ENCODE peak calls at places on chromosomes 1 and 21, in six cellular contexts. One of them, this sample, is unnamed.

GRCh38 chr1:206901944-206902343 is 4.7 kb downstream of the IL24 start:
- DNase-seq in NCI-H446: no peak
- DNase-seq in hypothalamus: no peak
- DNase-seq in hippocampal formation: no peak
- DNase-seq in DMS 273 treated with DMSO at 0.1 percent for 48 hours: no peak
- DNase-seq in NCI-H774: no peak
- DNase-seq in this sample: no peak

GRCh38 chr1:151156515-151156819 is at the start of gene TNFAIP8L2:
- DNase-seq in NCI-H446: no peak
- DNase-seq in hypothalamus: no peak
- DNase-seq in hippocampal formation: peak; percentile 17
- DNase-seq in DMS 273 treated with DMSO at 0.1 percent for 48 hours: no peak
- DNase-seq in NCI-H774: no peak
- DNase-seq in this sample: no peak

GRCh38 chr1:165073402-165074007 is 283.0 kb downstream of the LMX1A start:
- DNase-seq in NCI-H446: peak; percentile 37
- DNase-seq in hypothalamus: no peak
- DNase-seq in hippocampal formation: no peak
- DNase-seq in DMS 273 treated with DMSO at 0.1 percent for 48 hours: no peak
- DNase-seq in NCI-H774: peak; percentile 48
- DNase-seq in this sample: peak; percentile 21

GRCh38 chr1:153343040-153343681 is 5.5 kb downstream of the PGLYRP4 start:
- DNase-seq in NCI-H446: no peak
- DNase-seq in hypothalamus: no peak
- DNase-seq in hippocampal formation: no peak
- DNase-seq in DMS 273 treated with DMSO at 0.1 percent for 48 hours: no peak
- DNase-seq in NCI-H774: no peak
- DNase-seq in this sample: no peak

GRCh38 chr1:55420866-55421265 is 205.7 kb upstream of the USP24 start:
- DNase-seq in NCI-H446: no peak
- DNase-seq in hypothalamus: no peak
- DNase-seq in hippocampal formation: no peak
- DNase-seq in DMS 273 treated with DMSO at 0.1 percent for 48 hours: no peak
- DNase-seq in NCI-H774: no peak
- DNase-seq in this sample: no peak

GRCh38 chr1:16625497-16626408 is 12.4 kb upstream of the NBPF1 start:
- DNase-seq in NCI-H446: no peak
- DNase-seq in hypothalamus: no peak
- DNase-seq in hippocampal formation: no peak
- DNase-seq in DMS 273 treated with DMSO at 0.1 percent for 48 hours: no peak
- DNase-seq in NCI-H774: no peak
- DNase-seq in this sample: no peak

GRCh38 chr1:77605246-77606026 is 77.0 kb downstream of the ZZZ3 start:
- DNase-seq in NCI-H446: no peak
- DNase-seq in hypothalamus: no peak
- DNase-seq in hippocampal formation: peak; percentile 47
- DNase-seq in DMS 273 treated with DMSO at 0.1 percent for 48 hours: no peak
- DNase-seq in NCI-H774: peak; percentile 14
- DNase-seq in this sample: peak; percentile 22

GRCh38 chr1:218996362-218996761 is 177.3 kb upstream of the LYPLAL1 start:
- DNase-seq in NCI-H446: no peak
- DNase-seq in hypothalamus: no peak
- DNase-seq in hippocampal formation: no peak
- DNase-seq in DMS 273 treated with DMSO at 0.1 percent for 48 hours: no peak
- DNase-seq in NCI-H774: no peak
- DNase-seq in this sample: no peak

GRCh38 chr1:2082064-2082463 is 31.9 kb downstream of the PRKCZ start:
- DNase-seq in NCI-H446: no peak
- DNase-seq in hypothalamus: no peak
- DNase-seq in hippocampal formation: no peak
- DNase-seq in DMS 273 treated with DMSO at 0.1 percent for 48 hours: no peak
- DNase-seq in NCI-H774: no peak
- DNase-seq in this sample: no peak

GRCh38 chr1:243927401-243927800 is 77.4 kb upstream of the AKT3 start:
- DNase-seq in NCI-H446: no peak
- DNase-seq in hypothalamus: no peak
- DNase-seq in hippocampal formation: no peak
- DNase-seq in DMS 273 treated with DMSO at 0.1 percent for 48 hours: no peak
- DNase-seq in NCI-H774: no peak
- DNase-seq in this sample: no peak

GRCh38 chr1:174550296-174550695 is 102.5 kb downstream of the GPR52 start:
- DNase-seq in NCI-H446: no peak
- DNase-seq in hypothalamus: no peak
- DNase-seq in hippocampal formation: no peak
- DNase-seq in DMS 273 treated with DMSO at 0.1 percent for 48 hours: no peak
- DNase-seq in NCI-H774: no peak
- DNase-seq in this sample: no peak

GRCh38 chr1:225655509-225656258 is 2.8 kb upstream of the ENAH start:
- DNase-seq in NCI-H446: peak; percentile 51
- DNase-seq in hypothalamus: peak; percentile 22
- DNase-seq in hippocampal formation: peak; percentile 32
- DNase-seq in DMS 273 treated with DMSO at 0.1 percent for 48 hours: peak; percentile 36
- DNase-seq in NCI-H774: no peak
- DNase-seq in this sample: peak; percentile 94

GRCh38 chr1:110390096-110390495 is 730 bp downstream of the SLC16A4 start:
- DNase-seq in NCI-H446: no peak
- DNase-seq in hypothalamus: no peak
- DNase-seq in hippocampal formation: no peak
- DNase-seq in DMS 273 treated with DMSO at 0.1 percent for 48 hours: peak; percentile 20
- DNase-seq in NCI-H774: no peak
- DNase-seq in this sample: peak; percentile 13

GRCh38 chr1:68758666-68759209 is 261.9 kb upstream of the DEPDC1 start:
- DNase-seq in NCI-H446: no peak
- DNase-seq in hypothalamus: no peak
- DNase-seq in hippocampal formation: no peak
- DNase-seq in DMS 273 treated with DMSO at 0.1 percent for 48 hours: no peak
- DNase-seq in NCI-H774: no peak
- DNase-seq in this sample: no peak

GRCh38 chr1:2935184-2935583 is 86.1 kb upstream of the ACTRT2 start:
- DNase-seq in NCI-H446: no peak
- DNase-seq in hypothalamus: no peak
- DNase-seq in hippocampal formation: no peak
- DNase-seq in DMS 273 treated with DMSO at 0.1 percent for 48 hours: no peak
- DNase-seq in NCI-H774: no peak
- DNase-seq in this sample: no peak

GRCh38 chr21:24938592-24938991 is 668.7 kb downstream of the MRPL39 start:
- DNase-seq in NCI-H446: peak; percentile 58
- DNase-seq in hypothalamus: no peak
- DNase-seq in hippocampal formation: no peak
- DNase-seq in DMS 273 treated with DMSO at 0.1 percent for 48 hours: no peak
- DNase-seq in NCI-H774: no peak
- DNase-seq in this sample: no peak

GRCh38 chr1:156083800-156084790 is 1.8 kb upstream of the MEX3A start:
- DNase-seq in NCI-H446: no peak
- DNase-seq in hypothalamus: no peak
- DNase-seq in hippocampal formation: no peak
- DNase-seq in DMS 273 treated with DMSO at 0.1 percent for 48 hours: no peak
- DNase-seq in NCI-H774: no peak
- DNase-seq in this sample: no peak

GRCh38 chr1:12161662-12162458 is 4.9 kb upstream of the TNFRSF1B start:
- DNase-seq in NCI-H446: no peak
- DNase-seq in hypothalamus: no peak
- DNase-seq in hippocampal formation: peak; percentile 23
- DNase-seq in DMS 273 treated with DMSO at 0.1 percent for 48 hours: no peak
- DNase-seq in NCI-H774: no peak
- DNase-seq in this sample: peak; percentile 80

GRCh38 chr1:19776287-19776686 is 23.4 kb downstream of the TMCO4 start:
- DNase-seq in NCI-H446: no peak
- DNase-seq in hypothalamus: no peak
- DNase-seq in hippocampal formation: no peak
- DNase-seq in DMS 273 treated with DMSO at 0.1 percent for 48 hours: no peak
- DNase-seq in NCI-H774: no peak
- DNase-seq in this sample: no peak

GRCh38 chr1:19441048-19441447 is 44.3 kb downstream of the CAPZB start:
- DNase-seq in NCI-H446: no peak
- DNase-seq in hypothalamus: no peak
- DNase-seq in hippocampal formation: no peak
- DNase-seq in DMS 273 treated with DMSO at 0.1 percent for 48 hours: no peak
- DNase-seq in NCI-H774: no peak
- DNase-seq in this sample: no peak

GRCh38 chr1:87530042-87530441 is 201.4 kb downstream of the LMO4 start:
- DNase-seq in NCI-H446: no peak
- DNase-seq in hypothalamus: no peak
- DNase-seq in hippocampal formation: no peak
- DNase-seq in DMS 273 treated with DMSO at 0.1 percent for 48 hours: no peak
- DNase-seq in NCI-H774: no peak
- DNase-seq in this sample: no peak

GRCh38 chr1:207806531-207807394 is 54.9 kb downstream of the CD46 start:
- DNase-seq in NCI-H446: no peak
- DNase-seq in hypothalamus: no peak
- DNase-seq in hippocampal formation: no peak
- DNase-seq in DMS 273 treated with DMSO at 0.1 percent for 48 hours: no peak
- DNase-seq in NCI-H774: no peak
- DNase-seq in this sample: no peak

GRCh38 chr1:67646145-67647035 is 38.6 kb upstream of the GADD45A start:
- DNase-seq in NCI-H446: peak; percentile 92
- DNase-seq in hypothalamus: no peak
- DNase-seq in hippocampal formation: no peak
- DNase-seq in DMS 273 treated with DMSO at 0.1 percent for 48 hours: peak; percentile 98
- DNase-seq in NCI-H774: no peak
- DNase-seq in this sample: peak; percentile 86

GRCh38 chr1:234987415-234988159 is 141.1 kb downstream of the TOMM20 start:
- DNase-seq in NCI-H446: peak; percentile 31
- DNase-seq in hypothalamus: peak; percentile 19
- DNase-seq in hippocampal formation: peak; percentile 19
- DNase-seq in DMS 273 treated with DMSO at 0.1 percent for 48 hours: no peak
- DNase-seq in NCI-H774: no peak
- DNase-seq in this sample: peak; percentile 81

GRCh38 chr1:6033986-6034749 is 11.5 kb upstream of the KCNAB2 start:
- DNase-seq in NCI-H446: no peak
- DNase-seq in hypothalamus: peak; percentile 27
- DNase-seq in hippocampal formation: no peak
- DNase-seq in DMS 273 treated with DMSO at 0.1 percent for 48 hours: no peak
- DNase-seq in NCI-H774: no peak
- DNase-seq in this sample: peak; percentile 51

GRCh38 chr1:229388876-229389580 is 44.9 kb downstream of the ACTA1 start:
- DNase-seq in NCI-H446: no peak
- DNase-seq in hypothalamus: no peak
- DNase-seq in hippocampal formation: no peak
- DNase-seq in DMS 273 treated with DMSO at 0.1 percent for 48 hours: no peak
- DNase-seq in NCI-H774: no peak
- DNase-seq in this sample: no peak